ENCODE peak calls at places on chromosomes 2 and 18, in ten cellular contexts. T, B, H, Y, X, E, W, F, I and K are unnamed samples.

GRCh38 chr2:234496835-234497591 is at the start of gene ARL4C:
- DNase-seq in T (peak), B (peak), H (no peak), Y (peak), X (no peak), E (peak), W (peak), F (peak), I (no peak), K (peak)

GRCh38 chr2:226904592-226904991 is 68.7 kb downstream of the RHBDD1 start:
- DNase-seq in T (no peak), B (no peak), H (no peak), Y (no peak), X (no peak), E (no peak), W (no peak), F (no peak), I (no peak), K (no peak)

GRCh38 chr18:34493099-34493544 is 217.0 kb upstream of the DTNA start:
- DNase-seq in T (peak), B (peak), H (no peak), Y (peak), X (no peak), E (peak), W (peak), F (peak), I (peak), K (peak)

GRCh38 chr2:83364264-83364663 is 1094.8 kb downstream of the SUCLG1 start:
- DNase-seq in T (no peak), B (no peak), H (no peak), Y (no peak), X (no peak), E (no peak), W (no peak), F (no peak), I (no peak), K (no peak)

GRCh38 chr2:218806346-218806978 is 24.5 kb downstream of the CYP27A1 start:
- DNase-seq in T (peak), B (peak), H (no peak), Y (no peak), X (no peak), E (peak), W (peak), F (peak), I (peak), K (peak)

GRCh38 chr2:233464531-233465240 is 101.9 kb downstream of the USP40 start:
- DNase-seq in T (peak), B (no peak), H (no peak), Y (peak), X (no peak), E (no peak), W (no peak), F (no peak), I (no peak), K (no peak)

GRCh38 chr2:201696151-201696659 is 2.2 kb downstream of the MPP4 start:
- DNase-seq in T (no peak), B (no peak), H (no peak), Y (no peak), X (no peak), E (peak), W (peak), F (peak), I (no peak), K (no peak)

GRCh38 chr18:37419272-37419671 is 146.3 kb downstream of the CELF4 start:
- DNase-seq in T (no peak), B (no peak), H (no peak), Y (no peak), X (no peak), E (peak), W (no peak), F (no peak), I (no peak), K (no peak)

GRCh38 chr2:230413465-230413864 is 2.5 kb upstream of the SP100 start:
- DNase-seq in T (no peak), B (no peak), H (no peak), Y (no peak), X (no peak), E (no peak), W (no peak), F (no peak), I (no peak), K (no peak)

GRCh38 chr2:144595686-144596073 is 75.8 kb upstream of the ZEB2 start:
- DNase-seq in T (no peak), B (no peak), H (no peak), Y (no peak), X (no peak), E (no peak), W (no peak), F (no peak), I (no peak), K (no peak)

GRCh38 chr2:70947556-70948184 is 12.0 kb downstream of the ATP6V1B1 start:
- DNase-seq in T (no peak), B (no peak), H (no peak), Y (no peak), X (no peak), E (peak), W (no peak), F (peak), I (no peak), K (no peak)

GRCh38 chr2:28047698-28048097 is 157.2 kb downstream of the BABAM2 start:
- DNase-seq in T (no peak), B (no peak), H (no peak), Y (no peak), X (no peak), E (peak), W (no peak), F (no peak), I (no peak), K (no peak)

GRCh38 chr2:113847144-113847543 is 42.7 kb upstream of the ACTR3 start:
- DNase-seq in T (no peak), B (no peak), H (no peak), Y (no peak), X (no peak), E (peak), W (no peak), F (no peak), I (no peak), K (no peak)

GRCh38 chr2:177262137-177262536 is 2.4 kb downstream of the NFE2L2 start:
- DNase-seq in T (no peak), B (no peak), H (no peak), Y (no peak), X (no peak), E (no peak), W (no peak), F (peak), I (no peak), K (no peak)

GRCh38 chr2:172970660-172971059 is 105.0 kb upstream of the MAP3K20 start:
- DNase-seq in T (no peak), B (no peak), H (no peak), Y (no peak), X (no peak), E (no peak), W (no peak), F (peak), I (no peak), K (no peak)

GRCh38 chr18:45774065-45774521 is 50.1 kb downstream of the SLC14A1 start:
- DNase-seq in T (no peak), B (peak), H (no peak), Y (no peak), X (no peak), E (peak), W (no peak), F (no peak), I (no peak), K (no peak)

GRCh38 chr18:45775726-45776125 is 49.7 kb upstream of the SIGLEC15 start:
- DNase-seq in T (no peak), B (no peak), H (no peak), Y (no peak), X (no peak), E (no peak), W (no peak), F (no peak), I (no peak), K (no peak)

GRCh38 chr18:45771587-45771986 is 47.6 kb downstream of the SLC14A1 start:
- DNase-seq in T (no peak), B (no peak), H (no peak), Y (no peak), X (no peak), E (peak), W (no peak), F (no peak), I (no peak), K (no peak)

GRCh38 chr18:45775241-45775676 is 50.2 kb upstream of the SIGLEC15 start:
- DNase-seq in T (peak), B (no peak), H (no peak), Y (peak), X (peak), E (peak), W (peak), F (peak), I (peak), K (peak)

DNA sequence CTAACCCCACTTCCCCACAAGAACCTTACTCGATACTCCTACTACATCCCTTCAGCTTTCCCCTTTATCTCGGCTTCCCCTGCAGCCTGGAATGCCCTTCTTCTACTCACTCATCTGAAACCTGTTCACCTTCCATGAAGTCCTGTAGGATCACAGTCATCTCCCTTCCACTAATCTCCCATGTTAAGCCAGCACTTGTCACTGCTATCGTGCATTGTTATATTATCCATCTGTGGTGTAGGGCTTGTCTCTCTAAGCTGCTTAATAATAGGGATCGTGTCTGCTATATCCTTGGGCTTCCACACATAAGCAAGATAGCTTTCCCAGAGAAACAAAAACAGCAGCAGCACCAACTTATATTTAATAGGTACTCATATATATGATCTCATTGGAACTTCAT is 48.1 kb downstream of the SLC14A1 start:
- DNase-seq in T (no peak), B (no peak), H (no peak), Y (no peak), X (no peak), E (no peak), W (no peak), F (no peak), I (no peak), K (no peak)
- H3K27ac ChIP-seq in T (no peak), B (no peak), H (no peak), Y (no peak), X (no peak), E (peak), W (no peak), F (no peak), I (no peak), K (no peak)

GRCh38 chr2:26435106-26435505 is 33.4 kb downstream of the DRC1 start:
- DNase-seq in T (no peak), B (no peak), H (no peak), Y (no peak), X (no peak), E (no peak), W (no peak), F (no peak), I (no peak), K (no peak)

GRCh38 chr2:26442707-26443106 is 35.2 kb downstream of the OTOF start:
- DNase-seq in T (no peak), B (no peak), H (no peak), Y (no peak), X (no peak), E (no peak), W (no peak), F (peak), I (no peak), K (no peak)

GRCh38 chr2:26432856-26433255 is 31.1 kb downstream of the DRC1 start:
- DNase-seq in T (no peak), B (no peak), H (no peak), Y (no peak), X (no peak), E (no peak), W (no peak), F (no peak), I (no peak), K (no peak)

GRCh38 chr2:26438926-26439325 is 37.2 kb downstream of the DRC1 start:
- DNase-seq in T (no peak), B (no peak), H (no peak), Y (no peak), X (no peak), E (no peak), W (no peak), F (no peak), I (no peak), K (no peak)

DNA sequence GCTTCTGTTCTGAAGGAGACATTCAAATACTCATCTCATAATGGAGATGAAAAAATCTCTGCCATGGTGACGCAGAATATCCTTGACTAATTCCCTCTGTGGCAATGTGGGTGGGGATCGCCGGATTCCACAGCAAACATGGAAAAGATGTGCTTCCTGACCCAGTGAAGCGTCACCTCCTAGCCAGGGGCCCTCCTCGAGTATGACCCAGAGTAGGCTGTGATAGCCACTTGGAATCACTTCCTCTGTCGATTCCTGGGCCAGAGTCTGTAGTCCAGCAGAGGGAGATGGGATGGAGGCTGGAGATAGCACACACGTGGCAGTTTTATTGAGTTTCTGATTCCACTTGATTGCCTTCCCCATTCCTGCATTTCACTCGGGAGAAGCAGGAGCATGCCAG is 36.8 kb downstream of the DRC1 start:
- DNase-seq in T (no peak), B (no peak), H (no peak), Y (no peak), X (no peak), E (peak), W (no peak), F (no peak), I (no peak), K (no peak)
- TF ChIP-seq POLR2A in T (no peak), B (no peak), H (no peak), Y (no peak), X (no peak), E (no peak), W (no peak), F (no peak), I (no peak), K (no peak)

DNA sequence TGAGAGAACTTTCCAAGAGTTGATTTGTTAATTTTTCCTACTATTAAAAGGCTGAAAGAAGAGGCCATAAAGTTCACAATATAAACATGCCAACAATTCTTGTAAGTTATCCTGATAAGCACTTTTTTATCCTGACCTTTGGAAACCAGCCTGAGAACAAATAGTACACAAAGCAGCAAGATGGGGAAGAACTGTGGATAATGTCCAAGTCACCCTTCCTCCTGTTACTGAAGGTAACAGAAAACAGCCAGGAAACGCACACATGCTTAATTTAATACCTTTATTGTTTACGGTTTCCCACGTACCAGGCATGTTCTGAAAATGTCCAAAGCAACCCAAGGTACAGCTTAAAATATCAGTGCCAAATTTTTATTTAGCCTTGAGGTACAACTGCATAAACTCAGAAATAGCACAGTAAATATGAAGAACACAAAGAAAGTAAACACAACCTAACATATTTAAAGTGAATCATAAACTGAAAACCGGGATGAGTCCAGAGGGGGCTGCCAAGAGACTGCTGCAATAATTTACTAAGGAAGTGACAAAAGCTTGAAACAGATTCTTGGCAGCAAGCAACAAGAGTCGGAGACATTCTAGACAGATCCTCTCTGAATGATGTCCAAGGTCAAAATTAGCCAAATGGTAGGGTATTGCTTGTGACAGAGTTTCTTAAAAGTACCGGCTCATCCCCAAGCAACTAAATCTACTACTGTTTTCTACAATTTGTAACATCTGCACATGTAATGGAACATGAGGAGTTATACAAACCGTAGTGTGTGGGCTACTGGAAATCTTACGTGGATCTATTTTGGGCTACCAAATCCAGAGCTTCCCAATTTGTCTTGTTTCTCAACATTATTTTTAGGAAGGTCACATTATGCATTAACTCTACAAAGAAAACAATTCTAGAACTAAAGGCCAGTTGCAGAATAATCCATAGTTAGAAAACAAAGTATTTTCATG is 93.2 kb downstream of the CABYR start:
- DNase-seq in T (no peak), B (peak), H (no peak), Y (no peak), X (no peak), E (peak), W (peak), F (peak), I (no peak), K (no peak)
- H3K4me3 ChIP-seq in T (no peak), B (no peak), H (no peak), Y (no peak), X (no peak), E (no peak), W (no peak), F (no peak), I (no peak), K (no peak)

DNA sequence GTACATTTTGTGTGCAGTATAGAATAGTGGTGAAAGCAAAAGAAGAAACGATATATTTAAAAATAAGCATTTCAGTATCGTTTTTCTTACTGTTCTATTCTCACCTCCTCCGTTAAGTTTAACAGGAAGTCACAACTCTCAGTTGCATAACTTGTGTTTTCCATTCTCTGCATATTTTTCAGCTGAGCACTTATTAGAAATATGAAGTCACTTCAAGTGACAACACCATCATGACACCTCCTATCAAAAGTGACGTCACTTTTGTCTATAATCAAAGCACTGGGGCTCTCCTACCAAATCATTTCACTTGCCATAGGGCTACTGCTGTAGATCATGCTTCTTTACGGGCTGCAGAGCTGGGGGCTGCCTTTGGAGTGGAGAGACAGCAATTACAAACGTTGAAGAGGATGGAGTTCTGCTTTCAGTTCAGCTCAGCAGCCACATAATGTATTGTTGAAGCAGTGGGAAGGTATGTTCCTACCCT is 36.3 kb downstream of the STAT4 start:
- DNase-seq in T (no peak), B (no peak), H (no peak), Y (no peak), X (no peak), E (peak), W (no peak), F (no peak), I (peak), K (no peak)
- H3K27ac ChIP-seq in T (no peak), B (no peak), H (no peak), Y (no peak), X (no peak), E (no peak), W (no peak), F (no peak), I (no peak), K (no peak)

DNA sequence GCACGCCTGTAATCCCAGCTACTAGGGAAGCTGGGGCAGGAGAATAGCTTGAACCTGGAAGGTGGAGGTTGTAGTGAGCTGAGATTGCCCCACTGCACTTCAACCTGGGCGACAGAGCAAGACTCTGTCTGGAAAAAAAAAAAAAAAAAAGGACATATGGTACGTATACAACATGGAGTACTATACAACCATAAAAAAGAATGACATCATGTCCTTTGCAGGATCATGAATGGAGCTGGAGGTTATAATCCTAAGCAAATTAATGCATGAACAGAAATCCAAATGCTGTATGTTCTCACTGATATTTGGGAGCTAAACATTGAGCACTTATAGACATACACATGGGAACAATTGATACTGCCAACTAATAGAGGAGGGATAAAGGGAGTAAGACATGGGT is 99.3 kb upstream of the KCNJ3 start:
- DNase-seq in T (no peak), B (no peak), H (no peak), Y (no peak), X (no peak), E (no peak), W (no peak), F (no peak), I (no peak), K (no peak)
- TF ChIP-seq POLR2A in T (no peak), B (no peak), H (no peak), Y (no peak), X (no peak), E (no peak), W (no peak), F (no peak), I (no peak), K (no peak)